ENCODE peak calls at places on chromosome 15, in seven cellular contexts. One of them, this sample, is unnamed. For H3K4me1, the result is how much of the 10 kb centered on the place peaks cover.

GRCh38 chr15:36896949-36897348 is 203.4 kb downstream of the MEIS2 start:
- DNase-seq in psoas muscle: no peak
- DNase-seq in right atrium auricular region: no peak
- DNase-seq in DND-41: no peak
- DNase-seq in PC-3: no peak
- DNase-seq in stomach: no peak
- DNase-seq in left lung: no peak
- DNase-seq in this sample: no peak

GRCh38 chr15:76342046-76342381 is 5.4 kb downstream of the ISL2 start:
- DNase-seq in psoas muscle: no peak
- DNase-seq in right atrium auricular region: no peak
- DNase-seq in DND-41: no peak
- DNase-seq in PC-3: no peak
- DNase-seq in stomach: no peak
- DNase-seq in left lung: no peak
- DNase-seq in this sample: no peak

GRCh38 chr15:75202251-75203016 is 752 bp downstream of the C15orf39 start:
- DNase-seq in psoas muscle: peak
- DNase-seq in right atrium auricular region: peak
- DNase-seq in DND-41: peak
- DNase-seq in PC-3: peak
- DNase-seq in stomach: peak
- DNase-seq in left lung: peak
- DNase-seq in this sample: peak

GRCh38 chr15:43230640-43231115 is 9.9 kb upstream of the EPB42 start:
- DNase-seq in psoas muscle: peak
- DNase-seq in right atrium auricular region: no peak
- DNase-seq in DND-41: no peak
- DNase-seq in PC-3: no peak
- DNase-seq in stomach: no peak
- DNase-seq in left lung: no peak
- DNase-seq in this sample: no peak

GRCh38 chr15:42800731-42801474 is 64.0 kb upstream of the CDAN1 start:
- DNase-seq in psoas muscle: no peak
- DNase-seq in right atrium auricular region: no peak
- DNase-seq in DND-41: peak
- DNase-seq in PC-3: no peak
- DNase-seq in stomach: no peak
- DNase-seq in left lung: no peak
- DNase-seq in this sample: no peak

GRCh38 chr15:65829150-65829764 is 37.2 kb upstream of the DENND4A start:
- DNase-seq in psoas muscle: no peak
- DNase-seq in right atrium auricular region: no peak
- DNase-seq in DND-41: peak
- DNase-seq in PC-3: peak
- DNase-seq in stomach: no peak
- DNase-seq in left lung: no peak
- DNase-seq in this sample: no peak

GRCh38 chr15:33242165-33242564 is 47.7 kb upstream of the FMN1 start:
- DNase-seq in psoas muscle: no peak
- DNase-seq in right atrium auricular region: no peak
- DNase-seq in DND-41: no peak
- DNase-seq in PC-3: peak
- DNase-seq in stomach: no peak
- DNase-seq in left lung: no peak
- DNase-seq in this sample: no peak

GRCh38 chr15:26158176-26158575 is 295.0 kb upstream of the ATP10A start:
- DNase-seq in psoas muscle: no peak
- DNase-seq in right atrium auricular region: no peak
- DNase-seq in DND-41: no peak
- DNase-seq in PC-3: no peak
- DNase-seq in stomach: no peak
- DNase-seq in left lung: no peak
- DNase-seq in this sample: no peak

GRCh38 chr15:31157644-31158069 is 56.1 kb upstream of the TRPM1 start:
- DNase-seq in psoas muscle: no peak
- DNase-seq in right atrium auricular region: peak
- DNase-seq in DND-41: no peak
- DNase-seq in PC-3: no peak
- DNase-seq in stomach: peak
- DNase-seq in left lung: no peak
- DNase-seq in this sample: no peak

GRCh38 chr15:71485094-71485693 is 325.2 kb upstream of the NR2E3 start:
- DNase-seq in psoas muscle: no peak
- DNase-seq in right atrium auricular region: no peak
- DNase-seq in DND-41: no peak
- DNase-seq in PC-3: peak
- DNase-seq in stomach: no peak
- DNase-seq in left lung: no peak
- DNase-seq in this sample: no peak

GRCh38 chr15:99443056-99443756 is 122.6 kb upstream of the MEF2A start:
- DNase-seq in psoas muscle: no peak
- DNase-seq in right atrium auricular region: peak
- DNase-seq in DND-41: no peak
- DNase-seq in PC-3: no peak
- DNase-seq in stomach: peak
- DNase-seq in left lung: no peak
- DNase-seq in this sample: peak

GRCh38 chr15:38370079-38370478 is 83.8 kb upstream of the FAM98B start:
- DNase-seq in psoas muscle: no peak
- DNase-seq in right atrium auricular region: no peak
- DNase-seq in DND-41: no peak
- DNase-seq in PC-3: no peak
- DNase-seq in stomach: no peak
- DNase-seq in left lung: no peak
- DNase-seq in this sample: no peak

GRCh38 chr15:50176869-50177268 is 5.1 kb upstream of the SLC27A2 start:
- DNase-seq in psoas muscle: no peak
- DNase-seq in right atrium auricular region: no peak
- DNase-seq in DND-41: no peak
- DNase-seq in PC-3: no peak
- DNase-seq in stomach: no peak
- DNase-seq in left lung: no peak
- DNase-seq in this sample: no peak

DNA sequence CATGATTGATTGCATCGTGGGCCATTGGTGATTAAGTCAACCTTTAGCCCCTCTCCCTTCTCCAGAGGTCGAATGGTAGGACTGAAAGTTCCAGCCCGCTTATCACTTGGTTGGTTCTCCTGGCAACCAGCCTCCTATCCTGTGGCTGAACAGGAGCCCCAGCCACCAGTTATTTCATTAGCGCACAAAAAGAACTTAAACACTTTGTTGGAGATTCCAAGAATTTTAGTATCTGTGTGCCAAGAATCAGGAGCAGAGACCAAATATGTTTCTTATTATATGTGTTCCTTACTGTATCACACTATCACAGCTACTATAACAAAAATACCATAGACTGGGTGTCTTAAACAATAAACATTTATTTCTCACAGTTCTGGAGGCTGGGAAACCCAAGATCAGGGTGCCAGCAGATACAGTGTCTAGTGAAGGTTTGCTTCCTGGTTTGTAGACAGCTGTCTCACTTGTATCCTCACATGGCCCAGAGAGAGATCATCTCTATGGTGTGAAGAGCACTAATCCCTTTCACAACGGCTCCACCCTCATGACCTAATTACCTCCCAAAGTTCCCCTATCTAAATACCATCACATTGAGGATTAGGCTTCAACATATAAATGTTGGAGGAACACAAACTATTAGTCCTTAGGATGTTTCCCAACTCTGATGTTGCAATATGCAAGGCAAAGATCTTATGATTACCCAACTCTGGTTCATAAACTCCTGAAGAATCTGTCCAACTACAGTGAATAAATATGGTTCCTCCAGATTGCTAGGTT is 30.5 kb upstream of the APH1B start:
- DNase-seq in psoas muscle: no peak
- DNase-seq in right atrium auricular region: no peak
- DNase-seq in DND-41: no peak
- DNase-seq in PC-3: peak
- DNase-seq in stomach: no peak
- DNase-seq in left lung: no peak
- DNase-seq in this sample: no peak
- H3K4me1 ChIP-seq in psoas muscle: under half
- H3K4me1 ChIP-seq in right atrium auricular region: under half
- H3K4me1 ChIP-seq in DND-41: under half
- H3K4me1 ChIP-seq in PC-3: under half
- H3K4me1 ChIP-seq in stomach: under half
- H3K4me1 ChIP-seq in left lung: under half
- H3K4me1 ChIP-seq in this sample: under half

GRCh38 chr15:60814062-60814461 is 335.1 kb upstream of the ICE2 start:
- DNase-seq in psoas muscle: no peak
- DNase-seq in right atrium auricular region: no peak
- DNase-seq in DND-41: no peak
- DNase-seq in PC-3: no peak
- DNase-seq in stomach: no peak
- DNase-seq in left lung: no peak
- DNase-seq in this sample: no peak
- H3K4me3 ChIP-seq in psoas muscle: no peak
- H3K4me3 ChIP-seq in right atrium auricular region: no peak
- H3K4me3 ChIP-seq in DND-41: no peak
- H3K4me3 ChIP-seq in PC-3: no peak
- H3K4me3 ChIP-seq in stomach: no peak
- H3K4me3 ChIP-seq in left lung: no peak
- H3K4me3 ChIP-seq in this sample: no peak

GRCh38 chr15:78446551-78446950 is 8.5 kb downstream of the IREB2 start:
- DNase-seq in psoas muscle: no peak
- DNase-seq in right atrium auricular region: no peak
- DNase-seq in DND-41: no peak
- DNase-seq in PC-3: no peak
- DNase-seq in stomach: no peak
- DNase-seq in left lung: no peak
- DNase-seq in this sample: no peak
- H3K4me1 ChIP-seq in psoas muscle: under half
- H3K4me1 ChIP-seq in right atrium auricular region: under half
- H3K4me1 ChIP-seq in DND-41: under half
- H3K4me1 ChIP-seq in PC-3: under half
- H3K4me1 ChIP-seq in stomach: under half
- H3K4me1 ChIP-seq in left lung: under half
- H3K4me1 ChIP-seq in this sample: under half

GRCh38 chr15:88637841-88638625 is 783 bp upstream of the ISG20 start:
- DNase-seq in psoas muscle: no peak
- DNase-seq in right atrium auricular region: no peak
- DNase-seq in DND-41: no peak
- DNase-seq in PC-3: no peak
- DNase-seq in stomach: no peak
- DNase-seq in left lung: no peak
- DNase-seq in this sample: no peak
- H3K4me3 ChIP-seq in psoas muscle: peak
- H3K4me3 ChIP-seq in right atrium auricular region: peak
- H3K4me3 ChIP-seq in DND-41: no peak
- H3K4me3 ChIP-seq in PC-3: peak
- H3K4me3 ChIP-seq in stomach: peak
- H3K4me3 ChIP-seq in left lung: peak
- H3K4me3 ChIP-seq in this sample: peak

GRCh38 chr15:89101302-89102191 is 13.3 kb downstream of the ABHD2 start:
- DNase-seq in psoas muscle: peak
- DNase-seq in right atrium auricular region: peak
- DNase-seq in DND-41: no peak
- DNase-seq in PC-3: peak
- DNase-seq in stomach: peak
- DNase-seq in left lung: peak
- DNase-seq in this sample: peak

GRCh38 chr15:89104172-89104564 is 15.9 kb downstream of the ABHD2 start:
- DNase-seq in psoas muscle: peak
- DNase-seq in right atrium auricular region: no peak
- DNase-seq in DND-41: no peak
- DNase-seq in PC-3: no peak
- DNase-seq in stomach: no peak
- DNase-seq in left lung: no peak
- DNase-seq in this sample: no peak

GRCh38 chr15:89105147-89105546 is 16.9 kb downstream of the ABHD2 start:
- DNase-seq in psoas muscle: no peak
- DNase-seq in right atrium auricular region: no peak
- DNase-seq in DND-41: no peak
- DNase-seq in PC-3: peak
- DNase-seq in stomach: no peak
- DNase-seq in left lung: no peak
- DNase-seq in this sample: no peak

GRCh38 chr15:89106200-89106599 is 17.9 kb downstream of the ABHD2 start:
- DNase-seq in psoas muscle: no peak
- DNase-seq in right atrium auricular region: no peak
- DNase-seq in DND-41: no peak
- DNase-seq in PC-3: no peak
- DNase-seq in stomach: no peak
- DNase-seq in left lung: no peak
- DNase-seq in this sample: no peak

DNA sequence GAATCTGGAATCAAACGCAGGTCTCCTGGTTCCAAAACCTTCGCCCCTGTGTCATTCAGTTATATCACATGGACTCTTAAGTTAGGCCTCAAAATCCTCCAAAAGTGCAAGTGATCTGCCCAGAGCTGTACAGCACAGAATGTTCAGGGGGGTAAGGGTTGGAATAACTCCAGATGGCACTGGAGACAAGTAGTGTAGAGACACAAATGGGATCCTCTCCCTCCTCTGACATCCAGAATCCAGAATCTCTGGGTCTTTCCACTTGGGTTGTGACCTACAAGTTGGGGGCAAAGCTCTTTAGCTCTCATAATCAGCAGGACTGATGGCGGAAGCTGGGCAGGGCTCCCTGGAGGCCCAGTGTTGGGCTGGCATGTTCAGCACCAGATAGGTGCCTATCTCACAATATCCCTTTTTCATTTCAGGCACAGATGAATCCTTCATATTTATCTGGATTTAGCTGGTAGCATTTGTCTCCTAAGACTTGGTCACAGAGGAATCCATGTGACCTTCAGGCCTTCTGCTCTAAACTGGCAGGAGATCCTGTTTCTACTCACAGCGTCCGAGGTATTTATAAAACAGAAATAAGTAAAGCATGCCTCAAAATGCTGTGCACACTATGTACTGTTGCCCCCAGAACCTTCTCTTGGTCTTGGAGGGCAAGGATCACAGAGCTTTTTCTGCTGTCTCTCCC is 15.4 kb downstream of the ABHD2 start:
- DNase-seq in psoas muscle: no peak
- DNase-seq in right atrium auricular region: no peak
- DNase-seq in DND-41: no peak
- DNase-seq in PC-3: no peak
- DNase-seq in stomach: no peak
- DNase-seq in left lung: no peak
- DNase-seq in this sample: no peak
- H3K4me1 ChIP-seq in psoas muscle: half or more
- H3K4me1 ChIP-seq in right atrium auricular region: half or more
- H3K4me1 ChIP-seq in DND-41: under half
- H3K4me1 ChIP-seq in PC-3: half or more
- H3K4me1 ChIP-seq in stomach: half or more
- H3K4me1 ChIP-seq in left lung: under half
- H3K4me1 ChIP-seq in this sample: half or more

This sample was measured in upper lobe of right lung.